ENCODE peak calls at places on chromosome 13, in four cellular contexts. One of them, this sample, is unnamed.

GRCh38 chr13:81406639-81407292 is 1065.8 kb upstream of the SPRY2 start:
- DNase-seq in endothelial cell: no peak
- DNase-seq in B cell: no peak
- DNase-seq in gastrocnemius medialis: no peak
- DNase-seq in this sample: no peak

GRCh38 chr13:74251778-74252519 is 117.7 kb upstream of the KLF12 start:
- DNase-seq in endothelial cell: no peak
- DNase-seq in B cell: no peak
- DNase-seq in gastrocnemius medialis: no peak
- DNase-seq in this sample: no peak

GRCh38 chr13:98397221-98397620 is 179.7 kb downstream of the STK24 start:
- DNase-seq in endothelial cell: no peak
- DNase-seq in B cell: no peak
- DNase-seq in gastrocnemius medialis: no peak
- DNase-seq in this sample: no peak

GRCh38 chr13:18998389-18998788 is 183.2 kb downstream of the TUBA3C start:
- DNase-seq in endothelial cell: no peak
- DNase-seq in B cell: no peak
- DNase-seq in gastrocnemius medialis: no peak
- DNase-seq in this sample: no peak

GRCh38 chr13:94163535-94163934 is 315.9 kb downstream of the DCT start:
- DNase-seq in endothelial cell: no peak
- DNase-seq in B cell: no peak
- DNase-seq in gastrocnemius medialis: no peak
- DNase-seq in this sample: no peak

GRCh38 chr13:35848316-35848715 is 282.9 kb downstream of the DCLK1 start:
- DNase-seq in endothelial cell: no peak
- DNase-seq in B cell: no peak
- DNase-seq in gastrocnemius medialis: no peak
- DNase-seq in this sample: no peak

GRCh38 chr13:46267166-46267565 is 55.4 kb downstream of the LRRC63 start:
- DNase-seq in endothelial cell: no peak
- DNase-seq in B cell: no peak
- DNase-seq in gastrocnemius medialis: no peak
- DNase-seq in this sample: no peak

GRCh38 chr13:99800951-99801350 is 170.6 kb downstream of the ZIC5 start:
- DNase-seq in endothelial cell: no peak
- DNase-seq in B cell: no peak
- DNase-seq in gastrocnemius medialis: no peak
- DNase-seq in this sample: no peak

GRCh38 chr13:82800391-82800790 is 1081.9 kb downstream of the SLITRK1 start:
- DNase-seq in endothelial cell: no peak
- DNase-seq in B cell: no peak
- DNase-seq in gastrocnemius medialis: no peak
- DNase-seq in this sample: no peak

GRCh38 chr13:77386880-77387606 is 60.1 kb upstream of the MYCBP2 start:
- DNase-seq in endothelial cell: no peak
- DNase-seq in B cell: no peak
- DNase-seq in gastrocnemius medialis: peak
- DNase-seq in this sample: peak

GRCh38 chr13:20499986-20500385 is 25.7 kb downstream of the CRYL1 start:
- DNase-seq in endothelial cell: no peak
- DNase-seq in B cell: no peak
- DNase-seq in gastrocnemius medialis: no peak
- DNase-seq in this sample: no peak

GRCh38 chr13:40285634-40286033 is 380.8 kb downstream of the FOXO1 start:
- DNase-seq in endothelial cell: no peak
- DNase-seq in B cell: no peak
- DNase-seq in gastrocnemius medialis: no peak
- DNase-seq in this sample: no peak

GRCh38 chr13:88926890-88927502 is 1255.8 kb downstream of the SLITRK5 start:
- DNase-seq in endothelial cell: no peak
- DNase-seq in B cell: no peak
- DNase-seq in gastrocnemius medialis: no peak
- DNase-seq in this sample: no peak

GRCh38 chr13:30659980-30660379 is 42.3 kb downstream of the USPL1 start:
- DNase-seq in endothelial cell: no peak
- DNase-seq in B cell: no peak
- DNase-seq in gastrocnemius medialis: no peak
- DNase-seq in this sample: no peak

GRCh38 chr13:31172001-31172400 is 10.3 kb upstream of the HSPH1 start:
- DNase-seq in endothelial cell: no peak
- DNase-seq in B cell: no peak
- DNase-seq in gastrocnemius medialis: no peak
- DNase-seq in this sample: no peak

DNA sequence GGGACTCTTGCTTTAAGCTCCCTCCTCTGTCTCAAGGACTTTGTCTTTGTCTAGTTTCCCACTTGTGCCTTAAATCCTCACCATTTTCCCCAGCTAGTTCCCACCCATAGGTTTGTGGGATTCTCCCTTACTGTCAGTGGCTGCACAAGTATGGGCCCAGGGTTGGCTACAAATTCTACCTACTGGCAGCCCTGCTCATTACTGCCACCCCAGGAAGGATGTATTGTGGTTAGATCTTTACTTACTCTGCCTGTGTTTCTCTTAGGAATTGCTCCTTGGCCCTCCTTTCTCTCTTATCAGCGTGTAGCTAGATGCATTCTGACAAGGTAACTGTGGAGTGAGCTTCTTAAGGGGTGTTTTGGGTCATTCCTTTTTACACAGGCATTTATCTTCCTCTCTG is 413.5 kb upstream of the PCDH9 start:
- DNase-seq in endothelial cell: no peak
- DNase-seq in B cell: no peak
- DNase-seq in gastrocnemius medialis: no peak
- DNase-seq in this sample: no peak
- TF ChIP-seq CTCF in endothelial cell: no peak
- TF ChIP-seq CTCF in B cell: no peak
- TF ChIP-seq CTCF in gastrocnemius medialis: no peak
- TF ChIP-seq CTCF in this sample: no peak

DNA sequence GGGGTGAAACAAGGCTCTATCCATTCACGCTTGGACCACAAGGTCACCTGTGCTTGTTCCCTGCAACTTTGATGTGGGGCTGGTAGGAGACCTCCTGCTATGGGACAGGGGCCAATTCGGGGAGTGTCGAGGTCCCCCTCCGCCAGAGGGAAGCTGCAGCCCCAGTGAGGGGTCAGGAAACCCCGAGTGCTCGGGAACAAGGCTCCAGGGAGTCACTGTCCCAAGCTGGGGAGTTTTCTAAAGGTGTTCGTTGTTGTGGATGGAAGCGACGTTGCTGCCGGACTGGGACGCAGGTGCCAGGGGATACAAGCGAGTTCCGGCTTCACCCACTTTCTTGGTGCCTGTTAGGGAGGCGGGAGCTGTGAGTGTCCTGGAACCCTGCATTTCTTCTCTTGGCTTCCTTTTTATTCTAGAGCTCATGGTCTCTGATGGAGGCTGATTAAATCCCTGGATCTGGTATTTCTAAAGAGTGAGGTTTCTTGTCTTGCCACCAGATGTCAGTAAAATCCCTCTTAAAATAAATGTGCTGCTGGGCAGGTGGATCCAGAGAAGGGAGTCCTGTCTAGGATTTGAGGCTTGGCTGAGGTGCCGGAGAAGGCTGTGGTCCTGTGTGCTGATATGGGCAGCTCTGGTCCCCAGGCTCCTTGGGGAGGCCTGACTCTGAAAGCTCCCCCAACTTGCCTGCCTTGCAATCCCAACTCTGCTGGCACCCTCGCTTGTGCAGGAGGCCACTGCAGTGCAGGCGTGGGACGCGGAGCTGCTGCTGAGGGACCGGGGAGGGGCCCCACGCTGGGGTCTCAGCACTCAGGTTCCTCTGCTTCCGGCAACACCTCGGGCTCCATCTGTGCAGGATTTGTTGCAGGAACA is 153.9 kb downstream of the TEX29 start:
- DNase-seq in endothelial cell: peak
- DNase-seq in B cell: no peak
- DNase-seq in gastrocnemius medialis: no peak
- DNase-seq in this sample: peak
- TF ChIP-seq CTCF in endothelial cell: peak
- TF ChIP-seq CTCF in B cell: peak
- TF ChIP-seq CTCF in gastrocnemius medialis: peak
- TF ChIP-seq CTCF in this sample: no peak

GRCh38 chr13:52399708-52400107 is 6.3 kb downstream of the THSD1 start:
- DNase-seq in endothelial cell: no peak
- DNase-seq in B cell: no peak
- DNase-seq in gastrocnemius medialis: no peak
- DNase-seq in this sample: no peak
- TF ChIP-seq CTCF in endothelial cell: no peak
- TF ChIP-seq CTCF in B cell: no peak
- TF ChIP-seq CTCF in gastrocnemius medialis: no peak
- TF ChIP-seq CTCF in this sample: no peak

GRCh38 chr13:106088094-106088493 is 447.4 kb downstream of the EFNB2 start:
- DNase-seq in endothelial cell: no peak
- DNase-seq in B cell: no peak
- DNase-seq in gastrocnemius medialis: no peak
- DNase-seq in this sample: no peak

GRCh38 chr13:106078191-106078590 is 457.3 kb downstream of the EFNB2 start:
- DNase-seq in endothelial cell: no peak
- DNase-seq in B cell: no peak
- DNase-seq in gastrocnemius medialis: no peak
- DNase-seq in this sample: no peak

GRCh38 chr13:106087201-106087600 is 448.3 kb downstream of the EFNB2 start:
- DNase-seq in endothelial cell: no peak
- DNase-seq in B cell: no peak
- DNase-seq in gastrocnemius medialis: no peak
- DNase-seq in this sample: no peak

GRCh38 chr13:106089251-106089940 is 446.1 kb downstream of the EFNB2 start:
- DNase-seq in endothelial cell: no peak
- DNase-seq in B cell: no peak
- DNase-seq in gastrocnemius medialis: no peak
- DNase-seq in this sample: no peak

GRCh38 chr13:106083620-106084350 is 451.7 kb downstream of the EFNB2 start:
- DNase-seq in endothelial cell: peak
- DNase-seq in B cell: no peak
- DNase-seq in gastrocnemius medialis: no peak
- DNase-seq in this sample: peak
- TF ChIP-seq CTCF in endothelial cell: peak
- TF ChIP-seq CTCF in B cell: no peak
- TF ChIP-seq CTCF in gastrocnemius medialis: peak
- TF ChIP-seq CTCF in this sample: peak

DNA sequence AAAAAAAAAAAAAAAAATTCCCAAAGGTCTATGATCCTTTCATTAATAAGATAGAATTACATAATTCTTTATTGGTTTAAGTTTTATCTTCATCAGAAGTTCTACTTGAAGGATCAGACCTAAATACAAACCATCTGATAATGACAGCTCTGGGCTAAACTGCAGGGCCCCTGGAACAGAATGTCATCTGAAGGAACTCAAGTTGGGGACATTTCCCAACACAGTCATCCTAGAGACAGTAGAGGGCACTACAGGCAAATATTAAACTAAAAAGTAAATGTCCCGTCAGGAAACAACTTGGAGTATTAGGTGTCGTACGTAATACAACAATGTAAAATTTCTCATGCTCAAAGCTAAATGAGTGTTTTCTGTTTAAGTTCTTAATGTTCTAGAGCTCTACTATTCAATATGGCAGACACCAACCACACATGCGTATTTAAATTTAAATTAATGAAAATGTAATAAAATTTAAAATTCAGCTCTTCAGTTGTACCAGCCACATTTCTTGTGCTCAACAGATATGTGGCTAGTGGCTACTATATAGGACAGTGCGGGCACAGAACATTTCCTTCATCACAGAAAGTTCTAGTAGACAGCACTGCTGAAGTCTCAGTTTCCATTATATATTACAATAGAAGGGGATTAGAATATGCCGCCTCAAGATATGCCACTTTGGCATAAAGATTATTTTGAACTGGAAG is 21.8 kb upstream of the NAXD start:
- DNase-seq in endothelial cell: no peak
- DNase-seq in B cell: no peak
- DNase-seq in gastrocnemius medialis: no peak
- DNase-seq in this sample: peak
- TF ChIP-seq CTCF in endothelial cell: peak
- TF ChIP-seq CTCF in B cell: peak
- TF ChIP-seq CTCF in gastrocnemius medialis: peak
- TF ChIP-seq CTCF in this sample: peak